ENCODE peak calls at places on chromosomes 11 and 22, in eight cellular contexts. B, O, N, P, Y, M, W and S are unnamed samples.

GRCh38 chr11:44747836-44748235 is 21.1 kb downstream of the TSPAN18 start:
- DNase-seq in B (no peak), O (no peak), N (no peak), P (no peak), Y (no peak), M (no peak), W (no peak), S (no peak)

GRCh38 chr22:50186789-50187523 is 1.2 kb downstream of the TRABD start:
- DNase-seq in B (peak; percentile 29), O (peak; percentile 18), N (peak; percentile 18), P (peak; percentile 81), Y (peak; percentile 17), M (no peak), W (peak; percentile 34), S (peak; percentile 80)

GRCh38 chr11:17905477-17905876 is 107.4 kb downstream of the SERGEF start:
- DNase-seq in B (no peak), O (no peak), N (no peak), P (no peak), Y (no peak), M (no peak), W (no peak), S (no peak)

GRCh38 chr11:102615077-102615893 is 9.8 kb downstream of the MMP20 start:
- DNase-seq in B (no peak), O (no peak), N (no peak), P (no peak), Y (no peak), M (no peak), W (no peak), S (no peak)

GRCh38 chr11:118281284-118281683 is 17.2 kb upstream of the MPZL2 start:
- DNase-seq in B (no peak), O (no peak), N (no peak), P (no peak), Y (peak; percentile 78), M (no peak), W (no peak), S (no peak)

GRCh38 chr22:22917377-22917776 is 29.8 kb downstream of the IGLL5 start:
- DNase-seq in B (no peak), O (no peak), N (no peak), P (no peak), Y (no peak), M (no peak), W (no peak), S (peak; percentile 16)

GRCh38 chr11:95512177-95512576 is 277.4 kb downstream of the FAM76B start:
- DNase-seq in B (peak; percentile 99), O (peak; percentile 91), N (no peak), P (no peak), Y (peak; percentile 90), M (no peak), W (no peak), S (no peak)

GRCh38 chr11:111186308-111186967 is 59.1 kb upstream of the POU2AF2 start:
- DNase-seq in B (no peak), O (no peak), N (no peak), P (no peak), Y (no peak), M (no peak), W (no peak), S (no peak)

GRCh38 chr22:23100124-23100801 is 29.9 kb downstream of the GNAZ start:
- DNase-seq in B (no peak), O (no peak), N (no peak), P (no peak), Y (no peak), M (no peak), W (no peak), S (no peak)

GRCh38 chr11:7571640-7572000 is 57.8 kb downstream of the PPFIBP2 start:
- DNase-seq in B (peak; percentile 70), O (peak; percentile 57), N (peak; percentile 77), P (peak; percentile 86), Y (peak; percentile 56), M (peak; percentile 46), W (no peak), S (peak; percentile 75)

GRCh38 chr11:61679893-61680621 is at the start of gene DAGLA:
- DNase-seq in B (peak; percentile 44), O (peak; percentile 27), N (peak; percentile 76), P (peak; percentile 76), Y (peak; percentile 33), M (no peak), W (peak; percentile 69), S (peak; percentile 97)

GRCh38 chr11:63667993-63668392 is 3.2 kb downstream of the ATL3 start:
- DNase-seq in B (peak; percentile 94), O (peak; percentile 86), N (no peak), P (no peak), Y (peak; percentile 94), M (peak; percentile 81), W (no peak), S (no peak)

GRCh38 chr22:46328797-46329196 is 6.7 kb upstream of the TRMU start:
- DNase-seq in B (no peak), O (no peak), N (no peak), P (no peak), Y (no peak), M (no peak), W (no peak), S (no peak)

GRCh38 chr22:22938672-22939536 is 51.3 kb downstream of the IGLL5 start:
- DNase-seq in B (no peak), O (no peak), N (no peak), P (peak; percentile 35), Y (no peak), M (no peak), W (no peak), S (no peak)

GRCh38 chr11:78065239-78065638 is 1.6 kb downstream of the THRSP start:
- DNase-seq in B (no peak), O (no peak), N (no peak), P (no peak), Y (no peak), M (no peak), W (no peak), S (no peak)
- H3K4me3 ChIP-seq in B (no peak overlapping the region), O (no peak overlapping the region), N (no peak overlapping the region), P (no peak overlapping the region), Y (no peak overlapping the region), M (no peak overlapping the region), W (no peak overlapping the region), S (no peak overlapping the region)

GRCh38 chr22:24953294-24954113 is 988 bp downstream of the KIAA1671 start:
- DNase-seq in B (no peak), O (no peak), N (peak; percentile 50), P (no peak), Y (no peak), M (no peak), W (no peak), S (peak; percentile 82)

GRCh38 chr22:24954856-24955255 is 2.3 kb downstream of the KIAA1671 start:
- DNase-seq in B (no peak), O (no peak), N (no peak), P (no peak), Y (no peak), M (no peak), W (no peak), S (no peak)

GRCh38 chr22:24954114-24954463 is 1.6 kb downstream of the KIAA1671 start:
- DNase-seq in B (no peak), O (no peak), N (no peak), P (no peak), Y (no peak), M (no peak), W (no peak), S (no peak)

GRCh38 chr22:24951942-24952836 is at the start of gene KIAA1671:
- DNase-seq in B (peak; percentile 42), O (peak; percentile 32), N (peak; percentile 95), P (peak; percentile 90), Y (peak; percentile 78), M (no peak), W (peak; percentile 82), S (peak; percentile 99)

DNA sequence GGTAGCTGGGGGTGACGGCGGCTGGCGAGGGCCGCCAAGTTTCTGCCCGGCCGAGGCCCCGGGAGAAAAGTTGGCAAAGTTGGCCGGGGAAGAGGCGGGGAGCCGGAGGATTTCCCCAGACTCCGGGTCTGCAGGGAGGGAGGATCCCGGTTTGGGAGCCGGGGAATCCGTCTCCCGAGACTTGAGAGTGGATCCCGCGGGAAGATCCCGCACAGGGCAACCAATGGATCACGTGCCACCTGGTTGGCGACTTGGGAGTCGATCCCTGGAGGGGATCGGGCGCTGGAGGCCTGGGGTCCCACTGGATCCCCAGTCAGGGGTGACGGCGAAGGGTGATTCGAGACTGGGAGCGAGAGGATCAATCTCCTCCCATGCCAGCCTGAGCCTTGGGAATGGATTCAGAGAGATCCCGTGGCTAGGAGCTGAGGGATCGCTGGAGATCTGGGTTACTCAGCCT is 349 bp downstream of the KIAA1671 start:
- DNase-seq in B (peak; percentile 28), O (peak; percentile 15), N (no peak), P (peak; percentile 69), Y (peak; percentile 73), M (no peak), W (no peak), S (peak; percentile 90)
- H3K4me3 ChIP-seq in B (peak overlapping the region; percentile 31), O (peak overlapping the region; percentile 49), N (peak overlapping the region; percentile 41), P (peak overlapping the region; percentile 60), Y (peak overlapping the region; percentile 86), M (peak overlapping the region; percentile 61), W (peak overlapping the region; percentile 63), S (peak overlapping the region; percentile 74)

DNA sequence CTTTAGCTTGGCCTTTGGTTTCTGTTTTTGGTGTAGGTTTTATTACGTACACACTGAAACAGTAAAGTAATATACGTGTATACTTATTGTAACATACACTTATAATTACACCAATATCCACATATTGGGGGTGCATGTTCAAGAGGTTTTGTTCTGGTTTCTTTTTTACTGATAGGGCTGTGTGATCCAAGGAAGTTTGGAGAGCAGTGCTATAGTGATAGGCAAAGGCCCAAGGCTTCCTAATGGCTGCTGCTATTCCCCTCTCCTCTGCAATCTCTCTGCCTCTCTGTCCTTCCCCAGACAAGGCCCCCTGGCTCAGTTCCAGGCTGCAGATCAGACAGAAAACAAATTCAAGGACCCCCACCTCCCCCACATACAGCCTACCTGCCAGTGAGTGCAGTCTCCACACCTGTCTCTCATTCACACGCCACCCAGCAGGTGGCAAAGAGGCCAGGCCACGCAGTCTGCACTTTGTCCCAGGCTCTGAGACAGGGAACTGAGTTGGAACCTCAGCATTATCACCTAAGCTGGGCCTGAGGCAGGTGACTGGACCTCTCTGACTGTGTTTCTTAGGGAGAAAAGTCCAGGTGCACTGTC is 15.1 kb downstream of the TMEM184B start:
- DNase-seq in B (no peak), O (no peak), N (peak; percentile 38), P (peak; percentile 82), Y (no peak), M (no peak), W (no peak), S (no peak)
- H3K4me3 ChIP-seq in B (peak overlapping the region; percentile 17), O (peak overlapping the region; percentile 21), N (no peak overlapping the region), P (peak overlapping the region; percentile 25), Y (no peak overlapping the region), M (peak overlapping the region; percentile 37), W (no peak overlapping the region), S (no peak overlapping the region)

DNA sequence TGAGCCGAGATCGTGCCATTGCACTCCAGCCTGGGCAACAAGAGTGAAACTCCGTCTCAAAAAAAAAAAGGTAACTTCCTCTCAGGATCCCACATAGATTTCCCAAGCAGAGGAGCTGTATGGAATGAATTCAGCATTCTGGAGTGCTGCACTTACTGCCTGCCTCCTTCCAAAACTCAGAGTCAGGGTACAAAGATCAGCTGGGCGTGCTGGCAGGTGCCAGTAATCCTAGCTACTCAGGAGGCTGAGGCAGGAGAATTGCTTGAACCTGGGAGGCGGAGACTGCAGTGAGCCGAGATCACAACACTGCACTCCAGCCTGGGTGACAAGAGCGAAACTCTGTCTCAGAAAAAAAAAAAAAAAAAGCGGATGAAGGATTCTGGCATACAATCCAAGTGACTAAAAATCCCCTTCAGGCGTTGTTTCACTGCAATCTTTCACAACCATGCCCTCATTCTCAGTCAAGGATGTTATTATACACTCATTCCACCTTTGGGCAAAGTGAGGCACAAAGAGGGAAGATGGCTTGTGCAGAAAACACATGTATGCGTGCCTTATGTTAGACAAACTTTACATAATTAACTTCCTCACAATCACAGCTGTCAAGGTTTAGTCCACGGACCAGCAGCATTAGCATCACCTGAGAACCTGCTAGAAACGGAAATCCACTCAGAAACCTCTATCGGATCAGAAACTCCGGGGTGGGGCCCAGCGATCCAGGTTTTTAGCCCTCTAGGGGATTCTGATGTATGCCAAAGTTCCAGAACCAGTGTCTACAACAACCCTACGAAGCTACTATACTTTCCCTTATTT is 1.1 kb upstream of the NOL12 start:
- DNase-seq in B (no peak), O (no peak), N (no peak), P (peak; percentile 85), Y (peak; percentile 88), M (no peak), W (no peak), S (no peak)
- H3K4me3 ChIP-seq in B (no peak overlapping the region), O (no peak overlapping the region), N (no peak overlapping the region), P (no peak overlapping the region), Y (no peak overlapping the region), M (no peak overlapping the region), W (no peak overlapping the region), S (no peak overlapping the region)